ENCODE peak calls at places on chromosomes 12 and 14, in eight cellular contexts. One of them, this sample, is unnamed.

GRCh38 chr14:68541128-68541896 is 251.6 kb downstream of the ZFP36L1 start:
- ATAC-seq in SK-N-SH treated with all-trans-retinoic acid at 6 μM for 48 hours: peak
- ATAC-seq in lower lobe of right lung: no peak
- ATAC-seq in memory B cell: no peak
- ATAC-seq in Panc1: no peak
- ATAC-seq in activated CD4-positive, alpha-beta T cell treated with anti-CD3 and anti-CD28 coated beads for 36 hours: no peak
- ATAC-seq in left lung: no peak
- ATAC-seq in activated naive CD4-positive, alpha-beta T cell treated with anti-CD3 and anti-CD28 coated beads, Interleukin-2, amount 50 U/mL, for 72 hours: no peak
- ATAC-seq in this sample: no peak

GRCh38 chr12:54967461-54967860 is 17.1 kb downstream of the TESPA1 start:
- ATAC-seq in Panc1: no peak
- ATAC-seq in left lung: peak
- ATAC-seq in activated naive CD4-positive, alpha-beta T cell treated with anti-CD3 and anti-CD28 coated beads, Interleukin-2, amount 50 U/mL, for 72 hours: no peak
- ATAC-seq in activated CD4-positive, alpha-beta T cell treated with anti-CD3 and anti-CD28 coated beads for 36 hours: peak
- ATAC-seq in memory B cell: no peak
- ATAC-seq in lower lobe of right lung: no peak
- ATAC-seq in SK-N-SH treated with all-trans-retinoic acid at 6 μM for 48 hours: no peak
- ATAC-seq in this sample: peak

GRCh38 chr12:105705765-105706164 is 375.3 kb downstream of the C12orf75 start:
- ATAC-seq in lower lobe of right lung: peak
- ATAC-seq in SK-N-SH treated with all-trans-retinoic acid at 6 μM for 48 hours: peak
- ATAC-seq in Panc1: no peak
- ATAC-seq in activated naive CD4-positive, alpha-beta T cell treated with anti-CD3 and anti-CD28 coated beads, Interleukin-2, amount 50 U/mL, for 72 hours: no peak
- ATAC-seq in activated CD4-positive, alpha-beta T cell treated with anti-CD3 and anti-CD28 coated beads for 36 hours: no peak
- ATAC-seq in memory B cell: no peak
- ATAC-seq in left lung: peak
- ATAC-seq in this sample: no peak

GRCh38 chr14:65880507-65880906 is 468.0 kb downstream of the FUT8 start:
- ATAC-seq in left lung: no peak
- ATAC-seq in activated CD4-positive, alpha-beta T cell treated with anti-CD3 and anti-CD28 coated beads for 36 hours: no peak
- ATAC-seq in memory B cell: no peak
- ATAC-seq in activated naive CD4-positive, alpha-beta T cell treated with anti-CD3 and anti-CD28 coated beads, Interleukin-2, amount 50 U/mL, for 72 hours: no peak
- ATAC-seq in SK-N-SH treated with all-trans-retinoic acid at 6 μM for 48 hours: no peak
- ATAC-seq in lower lobe of right lung: no peak
- ATAC-seq in Panc1: no peak
- ATAC-seq in this sample: no peak

GRCh38 chr14:81668626-81669274 is 135.1 kb upstream of the SEL1L start:
- ATAC-seq in memory B cell: no peak
- ATAC-seq in left lung: no peak
- ATAC-seq in activated CD4-positive, alpha-beta T cell treated with anti-CD3 and anti-CD28 coated beads for 36 hours: no peak
- ATAC-seq in lower lobe of right lung: no peak
- ATAC-seq in SK-N-SH treated with all-trans-retinoic acid at 6 μM for 48 hours: no peak
- ATAC-seq in Panc1: no peak
- ATAC-seq in activated naive CD4-positive, alpha-beta T cell treated with anti-CD3 and anti-CD28 coated beads, Interleukin-2, amount 50 U/mL, for 72 hours: no peak
- ATAC-seq in this sample: no peak

GRCh38 chr12:2640709-2641108 is 154.1 kb upstream of the FKBP4 start:
- ATAC-seq in SK-N-SH treated with all-trans-retinoic acid at 6 μM for 48 hours: peak
- ATAC-seq in left lung: peak
- ATAC-seq in activated CD4-positive, alpha-beta T cell treated with anti-CD3 and anti-CD28 coated beads for 36 hours: peak
- ATAC-seq in lower lobe of right lung: peak
- ATAC-seq in activated naive CD4-positive, alpha-beta T cell treated with anti-CD3 and anti-CD28 coated beads, Interleukin-2, amount 50 U/mL, for 72 hours: peak
- ATAC-seq in Panc1: peak
- ATAC-seq in memory B cell: no peak
- ATAC-seq in this sample: peak

GRCh38 chr14:104580961-104581360 is 1.4 kb downstream of the C14orf180 start:
- ATAC-seq in activated naive CD4-positive, alpha-beta T cell treated with anti-CD3 and anti-CD28 coated beads, Interleukin-2, amount 50 U/mL, for 72 hours: no peak
- ATAC-seq in memory B cell: no peak
- ATAC-seq in Panc1: no peak
- ATAC-seq in activated CD4-positive, alpha-beta T cell treated with anti-CD3 and anti-CD28 coated beads for 36 hours: no peak
- ATAC-seq in SK-N-SH treated with all-trans-retinoic acid at 6 μM for 48 hours: peak
- ATAC-seq in lower lobe of right lung: no peak
- ATAC-seq in left lung: no peak
- ATAC-seq in this sample: no peak

GRCh38 chr14:59262717-59263469 is 74.4 kb downstream of the DAAM1 start:
- ATAC-seq in SK-N-SH treated with all-trans-retinoic acid at 6 μM for 48 hours: peak
- ATAC-seq in memory B cell: no peak
- ATAC-seq in Panc1: no peak
- ATAC-seq in left lung: peak
- ATAC-seq in lower lobe of right lung: peak
- ATAC-seq in activated CD4-positive, alpha-beta T cell treated with anti-CD3 and anti-CD28 coated beads for 36 hours: no peak
- ATAC-seq in activated naive CD4-positive, alpha-beta T cell treated with anti-CD3 and anti-CD28 coated beads, Interleukin-2, amount 50 U/mL, for 72 hours: no peak
- ATAC-seq in this sample: no peak

GRCh38 chr14:92105845-92106094 is 612 bp downstream of the ATXN3 start:
- ATAC-seq in left lung: peak
- ATAC-seq in activated CD4-positive, alpha-beta T cell treated with anti-CD3 and anti-CD28 coated beads for 36 hours: no peak
- ATAC-seq in SK-N-SH treated with all-trans-retinoic acid at 6 μM for 48 hours: peak
- ATAC-seq in activated naive CD4-positive, alpha-beta T cell treated with anti-CD3 and anti-CD28 coated beads, Interleukin-2, amount 50 U/mL, for 72 hours: no peak
- ATAC-seq in lower lobe of right lung: peak
- ATAC-seq in Panc1: peak
- ATAC-seq in memory B cell: peak
- ATAC-seq in this sample: peak

GRCh38 chr14:103613517-103613916 is 15.5 kb upstream of the KLC1 start:
- ATAC-seq in left lung: no peak
- ATAC-seq in lower lobe of right lung: no peak
- ATAC-seq in activated naive CD4-positive, alpha-beta T cell treated with anti-CD3 and anti-CD28 coated beads, Interleukin-2, amount 50 U/mL, for 72 hours: no peak
- ATAC-seq in memory B cell: no peak
- ATAC-seq in activated CD4-positive, alpha-beta T cell treated with anti-CD3 and anti-CD28 coated beads for 36 hours: no peak
- ATAC-seq in SK-N-SH treated with all-trans-retinoic acid at 6 μM for 48 hours: peak
- ATAC-seq in Panc1: peak
- ATAC-seq in this sample: no peak

GRCh38 chr12:97960225-97960624 is 497.6 kb downstream of the RMST start:
- ATAC-seq in Panc1: no peak
- ATAC-seq in SK-N-SH treated with all-trans-retinoic acid at 6 μM for 48 hours: no peak
- ATAC-seq in lower lobe of right lung: no peak
- ATAC-seq in activated naive CD4-positive, alpha-beta T cell treated with anti-CD3 and anti-CD28 coated beads, Interleukin-2, amount 50 U/mL, for 72 hours: no peak
- ATAC-seq in memory B cell: no peak
- ATAC-seq in activated CD4-positive, alpha-beta T cell treated with anti-CD3 and anti-CD28 coated beads for 36 hours: no peak
- ATAC-seq in left lung: no peak
- ATAC-seq in this sample: no peak

GRCh38 chr14:105087308-105087962 is 22.2 kb upstream of the GPR132 start:
- ATAC-seq in activated CD4-positive, alpha-beta T cell treated with anti-CD3 and anti-CD28 coated beads for 36 hours: peak
- ATAC-seq in activated naive CD4-positive, alpha-beta T cell treated with anti-CD3 and anti-CD28 coated beads, Interleukin-2, amount 50 U/mL, for 72 hours: peak
- ATAC-seq in lower lobe of right lung: peak
- ATAC-seq in memory B cell: peak
- ATAC-seq in Panc1: no peak
- ATAC-seq in SK-N-SH treated with all-trans-retinoic acid at 6 μM for 48 hours: peak
- ATAC-seq in left lung: peak
- ATAC-seq in this sample: peak

GRCh38 chr12:62308201-62308600 is 48.0 kb downstream of the USP15 start:
- ATAC-seq in SK-N-SH treated with all-trans-retinoic acid at 6 μM for 48 hours: no peak
- ATAC-seq in activated naive CD4-positive, alpha-beta T cell treated with anti-CD3 and anti-CD28 coated beads, Interleukin-2, amount 50 U/mL, for 72 hours: peak
- ATAC-seq in left lung: no peak
- ATAC-seq in Panc1: no peak
- ATAC-seq in activated CD4-positive, alpha-beta T cell treated with anti-CD3 and anti-CD28 coated beads for 36 hours: peak
- ATAC-seq in memory B cell: no peak
- ATAC-seq in lower lobe of right lung: no peak
- ATAC-seq in this sample: peak

GRCh38 chr14:104321151-104322130 is 183.1 kb downstream of the KIF26A start:
- ATAC-seq in activated CD4-positive, alpha-beta T cell treated with anti-CD3 and anti-CD28 coated beads for 36 hours: no peak
- ATAC-seq in left lung: no peak
- ATAC-seq in lower lobe of right lung: no peak
- ATAC-seq in SK-N-SH treated with all-trans-retinoic acid at 6 μM for 48 hours: no peak
- ATAC-seq in Panc1: no peak
- ATAC-seq in activated naive CD4-positive, alpha-beta T cell treated with anti-CD3 and anti-CD28 coated beads, Interleukin-2, amount 50 U/mL, for 72 hours: no peak
- ATAC-seq in memory B cell: no peak
- ATAC-seq in this sample: no peak

GRCh38 chr12:31440134-31440533 is 114.2 kb upstream of the SINHCAF start:
- ATAC-seq in memory B cell: no peak
- ATAC-seq in activated naive CD4-positive, alpha-beta T cell treated with anti-CD3 and anti-CD28 coated beads, Interleukin-2, amount 50 U/mL, for 72 hours: no peak
- ATAC-seq in SK-N-SH treated with all-trans-retinoic acid at 6 μM for 48 hours: no peak
- ATAC-seq in left lung: no peak
- ATAC-seq in lower lobe of right lung: no peak
- ATAC-seq in Panc1: no peak
- ATAC-seq in activated CD4-positive, alpha-beta T cell treated with anti-CD3 and anti-CD28 coated beads for 36 hours: no peak
- ATAC-seq in this sample: no peak

GRCh38 chr12:120762093-120762492 is 36.5 kb downstream of the ACADS start:
- ATAC-seq in lower lobe of right lung: peak
- ATAC-seq in activated CD4-positive, alpha-beta T cell treated with anti-CD3 and anti-CD28 coated beads for 36 hours: no peak
- ATAC-seq in Panc1: no peak
- ATAC-seq in left lung: peak
- ATAC-seq in SK-N-SH treated with all-trans-retinoic acid at 6 μM for 48 hours: no peak
- ATAC-seq in memory B cell: no peak
- ATAC-seq in activated naive CD4-positive, alpha-beta T cell treated with anti-CD3 and anti-CD28 coated beads, Interleukin-2, amount 50 U/mL, for 72 hours: no peak
- ATAC-seq in this sample: no peak

GRCh38 chr12:19285793-19286448 is 153.4 kb upstream of the AEBP2 start:
- ATAC-seq in memory B cell: no peak
- ATAC-seq in Panc1: no peak
- ATAC-seq in left lung: no peak
- ATAC-seq in lower lobe of right lung: no peak
- ATAC-seq in activated CD4-positive, alpha-beta T cell treated with anti-CD3 and anti-CD28 coated beads for 36 hours: no peak
- ATAC-seq in SK-N-SH treated with all-trans-retinoic acid at 6 μM for 48 hours: no peak
- ATAC-seq in activated naive CD4-positive, alpha-beta T cell treated with anti-CD3 and anti-CD28 coated beads, Interleukin-2, amount 50 U/mL, for 72 hours: no peak
- ATAC-seq in this sample: no peak

GRCh38 chr14:59422069-59422881 is 42.9 kb downstream of the GPR135 start:
- ATAC-seq in memory B cell: peak
- ATAC-seq in activated CD4-positive, alpha-beta T cell treated with anti-CD3 and anti-CD28 coated beads for 36 hours: no peak
- ATAC-seq in Panc1: no peak
- ATAC-seq in left lung: no peak
- ATAC-seq in lower lobe of right lung: no peak
- ATAC-seq in activated naive CD4-positive, alpha-beta T cell treated with anti-CD3 and anti-CD28 coated beads, Interleukin-2, amount 50 U/mL, for 72 hours: no peak
- ATAC-seq in SK-N-SH treated with all-trans-retinoic acid at 6 μM for 48 hours: no peak
- ATAC-seq in this sample: no peak

GRCh38 chr14:39122330-39123138 is 8.4 kb downstream of the GEMIN2 start:
- ATAC-seq in Panc1: no peak
- ATAC-seq in activated CD4-positive, alpha-beta T cell treated with anti-CD3 and anti-CD28 coated beads for 36 hours: no peak
- ATAC-seq in lower lobe of right lung: no peak
- ATAC-seq in left lung: peak
- ATAC-seq in SK-N-SH treated with all-trans-retinoic acid at 6 μM for 48 hours: no peak
- ATAC-seq in memory B cell: no peak
- ATAC-seq in activated naive CD4-positive, alpha-beta T cell treated with anti-CD3 and anti-CD28 coated beads, Interleukin-2, amount 50 U/mL, for 72 hours: no peak
- ATAC-seq in this sample: no peak

GRCh38 chr12:29528161-29528560 is 30.7 kb upstream of the OVCH1 start:
- ATAC-seq in lower lobe of right lung: no peak
- ATAC-seq in SK-N-SH treated with all-trans-retinoic acid at 6 μM for 48 hours: no peak
- ATAC-seq in Panc1: no peak
- ATAC-seq in left lung: no peak
- ATAC-seq in activated naive CD4-positive, alpha-beta T cell treated with anti-CD3 and anti-CD28 coated beads, Interleukin-2, amount 50 U/mL, for 72 hours: no peak
- ATAC-seq in activated CD4-positive, alpha-beta T cell treated with anti-CD3 and anti-CD28 coated beads for 36 hours: no peak
- ATAC-seq in memory B cell: no peak
- ATAC-seq in this sample: no peak

GRCh38 chr12:123071401-123072304 is 79.2 kb downstream of the PITPNM2 start:
- ATAC-seq in activated naive CD4-positive, alpha-beta T cell treated with anti-CD3 and anti-CD28 coated beads, Interleukin-2, amount 50 U/mL, for 72 hours: no peak
- ATAC-seq in memory B cell: no peak
- ATAC-seq in activated CD4-positive, alpha-beta T cell treated with anti-CD3 and anti-CD28 coated beads for 36 hours: no peak
- ATAC-seq in SK-N-SH treated with all-trans-retinoic acid at 6 μM for 48 hours: no peak
- ATAC-seq in Panc1: no peak
- ATAC-seq in left lung: no peak
- ATAC-seq in lower lobe of right lung: no peak
- ATAC-seq in this sample: no peak

GRCh38 chr14:51744372-51745150 is 92.9 kb downstream of the FRMD6 start:
- ATAC-seq in left lung: no peak
- ATAC-seq in SK-N-SH treated with all-trans-retinoic acid at 6 μM for 48 hours: no peak
- ATAC-seq in activated naive CD4-positive, alpha-beta T cell treated with anti-CD3 and anti-CD28 coated beads, Interleukin-2, amount 50 U/mL, for 72 hours: peak
- ATAC-seq in lower lobe of right lung: no peak
- ATAC-seq in memory B cell: no peak
- ATAC-seq in activated CD4-positive, alpha-beta T cell treated with anti-CD3 and anti-CD28 coated beads for 36 hours: peak
- ATAC-seq in Panc1: no peak
- ATAC-seq in this sample: peak

GRCh38 chr12:63958876-63959275 is 114.4 kb downstream of the SRGAP1 start:
- ATAC-seq in SK-N-SH treated with all-trans-retinoic acid at 6 μM for 48 hours: no peak
- ATAC-seq in lower lobe of right lung: no peak
- ATAC-seq in Panc1: no peak
- ATAC-seq in activated CD4-positive, alpha-beta T cell treated with anti-CD3 and anti-CD28 coated beads for 36 hours: no peak
- ATAC-seq in memory B cell: no peak
- ATAC-seq in left lung: no peak
- ATAC-seq in activated naive CD4-positive, alpha-beta T cell treated with anti-CD3 and anti-CD28 coated beads, Interleukin-2, amount 50 U/mL, for 72 hours: no peak
- ATAC-seq in this sample: no peak

GRCh38 chr12:113109872-113110623 is 25.5 kb downstream of the RASAL1 start:
- ATAC-seq in Panc1: no peak
- ATAC-seq in activated naive CD4-positive, alpha-beta T cell treated with anti-CD3 and anti-CD28 coated beads, Interleukin-2, amount 50 U/mL, for 72 hours: no peak
- ATAC-seq in left lung: no peak
- ATAC-seq in lower lobe of right lung: no peak
- ATAC-seq in SK-N-SH treated with all-trans-retinoic acid at 6 μM for 48 hours: no peak
- ATAC-seq in memory B cell: no peak
- ATAC-seq in activated CD4-positive, alpha-beta T cell treated with anti-CD3 and anti-CD28 coated beads for 36 hours: no peak
- ATAC-seq in this sample: no peak

GRCh38 chr14:103908580-103908979 is 19.7 kb upstream of the TDRD9 start:
- ATAC-seq in SK-N-SH treated with all-trans-retinoic acid at 6 μM for 48 hours: no peak
- ATAC-seq in activated naive CD4-positive, alpha-beta T cell treated with anti-CD3 and anti-CD28 coated beads, Interleukin-2, amount 50 U/mL, for 72 hours: peak
- ATAC-seq in memory B cell: no peak
- ATAC-seq in left lung: no peak
- ATAC-seq in Panc1: no peak
- ATAC-seq in activated CD4-positive, alpha-beta T cell treated with anti-CD3 and anti-CD28 coated beads for 36 hours: peak
- ATAC-seq in lower lobe of right lung: no peak
- ATAC-seq in this sample: no peak

GRCh38 chr12:102534899-102535298 is 54.5 kb upstream of the IGF1 start:
- ATAC-seq in left lung: no peak
- ATAC-seq in memory B cell: no peak
- ATAC-seq in SK-N-SH treated with all-trans-retinoic acid at 6 μM for 48 hours: peak
- ATAC-seq in Panc1: peak
- ATAC-seq in activated CD4-positive, alpha-beta T cell treated with anti-CD3 and anti-CD28 coated beads for 36 hours: no peak
- ATAC-seq in activated naive CD4-positive, alpha-beta T cell treated with anti-CD3 and anti-CD28 coated beads, Interleukin-2, amount 50 U/mL, for 72 hours: no peak
- ATAC-seq in lower lobe of right lung: no peak
- ATAC-seq in this sample: no peak

GRCh38 chr12:46933947-46934346 is 108.2 kb upstream of the SLC38A4 start:
- ATAC-seq in activated naive CD4-positive, alpha-beta T cell treated with anti-CD3 and anti-CD28 coated beads, Interleukin-2, amount 50 U/mL, for 72 hours: no peak
- ATAC-seq in SK-N-SH treated with all-trans-retinoic acid at 6 μM for 48 hours: peak
- ATAC-seq in activated CD4-positive, alpha-beta T cell treated with anti-CD3 and anti-CD28 coated beads for 36 hours: no peak
- ATAC-seq in left lung: peak
- ATAC-seq in Panc1: peak
- ATAC-seq in memory B cell: peak
- ATAC-seq in lower lobe of right lung: no peak
- ATAC-seq in this sample: no peak